ENCODE peak calls at places on chromosomes 6 and 20, in eight cellular contexts. One of them, this sample, is unnamed.

GRCh38 chr20:63064310-63064709 is 57.5 kb upstream of the BHLHE23 start:
- DNase-seq in suprapubic skin: peak
- DNase-seq in K562: no peak
- DNase-seq in SK-N-SH: no peak
- DNase-seq in HepG2: no peak
- DNase-seq in stomach: no peak
- DNase-seq in GM12878: no peak
- DNase-seq in H1: peak
- DNase-seq in this sample: no peak

GRCh38 chr6:154555075-154555677 is 44.7 kb upstream of the CNKSR3 start:
- DNase-seq in suprapubic skin: no peak
- DNase-seq in K562: no peak
- DNase-seq in SK-N-SH: peak
- DNase-seq in HepG2: no peak
- DNase-seq in stomach: no peak
- DNase-seq in GM12878: no peak
- DNase-seq in H1: no peak
- DNase-seq in this sample: peak

GRCh38 chr6:16961577-16961976 is 140.3 kb upstream of the STMND1 start:
- DNase-seq in suprapubic skin: no peak
- DNase-seq in K562: no peak
- DNase-seq in SK-N-SH: no peak
- DNase-seq in HepG2: no peak
- DNase-seq in stomach: no peak
- DNase-seq in GM12878: no peak
- DNase-seq in H1: no peak
- DNase-seq in this sample: no peak

GRCh38 chr20:10033905-10034304 is 882 bp upstream of the ANKEF1 start:
- DNase-seq in suprapubic skin: no peak
- DNase-seq in K562: no peak
- DNase-seq in SK-N-SH: no peak
- DNase-seq in HepG2: no peak
- DNase-seq in stomach: no peak
- DNase-seq in GM12878: no peak
- DNase-seq in H1: no peak
- DNase-seq in this sample: no peak

GRCh38 chr6:105443941-105444340 is 41.1 kb upstream of the PREP start:
- DNase-seq in suprapubic skin: no peak
- DNase-seq in K562: no peak
- DNase-seq in SK-N-SH: no peak
- DNase-seq in HepG2: peak
- DNase-seq in stomach: no peak
- DNase-seq in GM12878: no peak
- DNase-seq in H1: no peak
- DNase-seq in this sample: no peak

GRCh38 chr20:43430265-43430664 is 27.4 kb upstream of the SRSF6 start:
- DNase-seq in suprapubic skin: no peak
- DNase-seq in K562: no peak
- DNase-seq in SK-N-SH: no peak
- DNase-seq in HepG2: no peak
- DNase-seq in stomach: no peak
- DNase-seq in GM12878: no peak
- DNase-seq in H1: peak
- DNase-seq in this sample: no peak

GRCh38 chr20:47744803-47745202 is 40.5 kb downstream of the SULF2 start:
- DNase-seq in suprapubic skin: no peak
- DNase-seq in K562: no peak
- DNase-seq in SK-N-SH: no peak
- DNase-seq in HepG2: no peak
- DNase-seq in stomach: no peak
- DNase-seq in GM12878: no peak
- DNase-seq in H1: no peak
- DNase-seq in this sample: no peak

GRCh38 chr20:4708856-4709255 is 12.9 kb upstream of the PRND start:
- DNase-seq in suprapubic skin: no peak
- DNase-seq in K562: no peak
- DNase-seq in SK-N-SH: no peak
- DNase-seq in HepG2: no peak
- DNase-seq in stomach: no peak
- DNase-seq in GM12878: no peak
- DNase-seq in H1: no peak
- DNase-seq in this sample: no peak

GRCh38 chr6:70307008-70307407 is 4.1 kb upstream of the COL9A1 start:
- DNase-seq in suprapubic skin: no peak
- DNase-seq in K562: no peak
- DNase-seq in SK-N-SH: no peak
- DNase-seq in HepG2: no peak
- DNase-seq in stomach: no peak
- DNase-seq in GM12878: no peak
- DNase-seq in H1: no peak
- DNase-seq in this sample: no peak
- TF ChIP-seq EP300 in suprapubic skin: no peak
- TF ChIP-seq EP300 in K562: no peak
- TF ChIP-seq EP300 in SK-N-SH: no peak
- TF ChIP-seq EP300 in HepG2: no peak
- TF ChIP-seq EP300 in stomach: no peak
- TF ChIP-seq EP300 in GM12878: no peak
- TF ChIP-seq EP300 in H1: no peak
- TF ChIP-seq EP300 in this sample: no peak

DNA sequence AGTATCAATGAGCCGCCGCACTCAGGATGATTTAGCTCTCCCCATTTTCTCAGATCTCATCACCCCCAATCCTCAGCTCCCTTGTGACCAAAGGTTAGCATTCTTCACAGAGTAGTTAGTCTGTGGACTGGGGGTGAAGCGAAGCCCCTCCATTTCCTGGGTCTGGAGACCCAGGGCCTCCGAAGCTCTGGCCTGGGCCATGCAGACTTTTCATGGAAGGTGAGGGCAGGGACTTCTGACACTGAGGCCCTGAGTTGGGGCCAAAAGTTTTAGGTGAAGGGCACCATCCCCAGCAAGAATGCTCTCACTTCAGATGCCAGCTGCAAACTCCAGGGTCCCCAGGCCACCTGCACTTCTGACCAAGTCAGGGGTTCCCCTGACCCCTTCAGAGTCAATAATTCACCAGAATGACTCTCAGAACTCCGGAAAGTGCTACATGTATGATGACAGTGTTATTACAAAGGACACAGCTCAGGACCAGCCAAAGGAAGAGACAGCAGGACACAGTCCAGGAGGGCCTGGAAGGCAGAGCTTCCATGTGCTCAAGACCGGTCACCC is 65.7 kb upstream of the DUSP22 start:
- DNase-seq in suprapubic skin: no peak
- DNase-seq in K562: no peak
- DNase-seq in SK-N-SH: no peak
- DNase-seq in HepG2: no peak
- DNase-seq in stomach: no peak
- DNase-seq in GM12878: peak
- DNase-seq in H1: no peak
- DNase-seq in this sample: no peak
- TF ChIP-seq POLR2AphosphoS5 in suprapubic skin: no peak
- TF ChIP-seq POLR2AphosphoS5 in K562: no peak
- TF ChIP-seq POLR2AphosphoS5 in SK-N-SH: no peak
- TF ChIP-seq POLR2AphosphoS5 in HepG2: no peak
- TF ChIP-seq POLR2AphosphoS5 in stomach: no peak
- TF ChIP-seq POLR2AphosphoS5 in GM12878: no peak
- TF ChIP-seq POLR2AphosphoS5 in H1: no peak
- TF ChIP-seq POLR2AphosphoS5 in this sample: no peak

GRCh38 chr6:82954351-82954750 is 111.3 kb downstream of the UBE3D start:
- DNase-seq in suprapubic skin: no peak
- DNase-seq in K562: no peak
- DNase-seq in SK-N-SH: no peak
- DNase-seq in HepG2: no peak
- DNase-seq in stomach: no peak
- DNase-seq in GM12878: no peak
- DNase-seq in H1: no peak
- DNase-seq in this sample: no peak
- H3K27ac ChIP-seq in suprapubic skin: no peak
- H3K27ac ChIP-seq in K562: no peak
- H3K27ac ChIP-seq in SK-N-SH: no peak
- H3K27ac ChIP-seq in HepG2: no peak
- H3K27ac ChIP-seq in stomach: no peak
- H3K27ac ChIP-seq in GM12878: no peak
- H3K27ac ChIP-seq in H1: no peak
- H3K27ac ChIP-seq in this sample: no peak

GRCh38 chr6:112298816-112299281 is 44.5 kb upstream of the LAMA4 start:
- DNase-seq in suprapubic skin: no peak
- DNase-seq in K562: no peak
- DNase-seq in SK-N-SH: no peak
- DNase-seq in HepG2: no peak
- DNase-seq in stomach: no peak
- DNase-seq in GM12878: no peak
- DNase-seq in H1: no peak
- DNase-seq in this sample: no peak
- TF ChIP-seq EP300 in suprapubic skin: no peak
- TF ChIP-seq EP300 in K562: no peak
- TF ChIP-seq EP300 in SK-N-SH: no peak
- TF ChIP-seq EP300 in HepG2: no peak
- TF ChIP-seq EP300 in stomach: no peak
- TF ChIP-seq EP300 in GM12878: no peak
- TF ChIP-seq EP300 in H1: no peak
- TF ChIP-seq EP300 in this sample: no peak

DNA sequence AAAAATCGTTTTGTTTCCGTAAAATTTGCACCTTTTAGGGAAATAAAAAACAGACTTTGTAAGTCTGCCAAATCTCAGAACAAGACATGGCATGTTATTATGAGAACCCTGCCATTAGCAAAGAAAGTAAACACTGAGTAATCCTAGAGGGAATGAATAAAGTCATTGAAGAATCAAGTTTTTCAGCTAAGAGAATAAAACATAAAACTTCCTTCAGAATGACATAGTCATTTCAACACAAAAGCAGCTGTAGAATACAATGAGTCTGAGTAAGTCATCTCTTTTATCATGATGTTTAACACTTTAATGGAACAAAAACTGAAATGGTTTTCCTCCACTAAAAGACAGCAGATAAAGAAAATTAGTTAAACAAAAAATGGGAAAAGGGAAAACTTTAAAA is 10.3 kb upstream of the DST start:
- DNase-seq in suprapubic skin: no peak
- DNase-seq in K562: no peak
- DNase-seq in SK-N-SH: no peak
- DNase-seq in HepG2: peak
- DNase-seq in stomach: no peak
- DNase-seq in GM12878: no peak
- DNase-seq in H1: no peak
- DNase-seq in this sample: no peak
- TF ChIP-seq POLR2AphosphoS5 in suprapubic skin: no peak
- TF ChIP-seq POLR2AphosphoS5 in K562: no peak
- TF ChIP-seq POLR2AphosphoS5 in SK-N-SH: no peak
- TF ChIP-seq POLR2AphosphoS5 in HepG2: no peak
- TF ChIP-seq POLR2AphosphoS5 in stomach: no peak
- TF ChIP-seq POLR2AphosphoS5 in GM12878: no peak
- TF ChIP-seq POLR2AphosphoS5 in H1: no peak
- TF ChIP-seq POLR2AphosphoS5 in this sample: no peak

GRCh38 chr6:6742535-6742934 is 154.0 kb downstream of the LY86 start:
- DNase-seq in suprapubic skin: no peak
- DNase-seq in K562: no peak
- DNase-seq in SK-N-SH: no peak
- DNase-seq in HepG2: no peak
- DNase-seq in stomach: no peak
- DNase-seq in GM12878: no peak
- DNase-seq in H1: no peak
- DNase-seq in this sample: no peak

GRCh38 chr6:6738108-6738507 is 149.6 kb downstream of the LY86 start:
- DNase-seq in suprapubic skin: no peak
- DNase-seq in K562: no peak
- DNase-seq in SK-N-SH: no peak
- DNase-seq in HepG2: no peak
- DNase-seq in stomach: no peak
- DNase-seq in GM12878: no peak
- DNase-seq in H1: no peak
- DNase-seq in this sample: no peak

GRCh38 chr6:6741264-6741663 is 152.7 kb downstream of the LY86 start:
- DNase-seq in suprapubic skin: no peak
- DNase-seq in K562: no peak
- DNase-seq in SK-N-SH: no peak
- DNase-seq in HepG2: no peak
- DNase-seq in stomach: no peak
- DNase-seq in GM12878: no peak
- DNase-seq in H1: no peak
- DNase-seq in this sample: no peak

GRCh38 chr6:6738922-6739717 is 150.6 kb downstream of the LY86 start:
- DNase-seq in suprapubic skin: no peak
- DNase-seq in K562: no peak
- DNase-seq in SK-N-SH: no peak
- DNase-seq in HepG2: no peak
- DNase-seq in stomach: no peak
- DNase-seq in GM12878: no peak
- DNase-seq in H1: no peak
- DNase-seq in this sample: no peak

GRCh38 chr6:6740595-6740994 is 152.1 kb downstream of the LY86 start:
- DNase-seq in suprapubic skin: no peak
- DNase-seq in K562: no peak
- DNase-seq in SK-N-SH: no peak
- DNase-seq in HepG2: no peak
- DNase-seq in stomach: no peak
- DNase-seq in GM12878: no peak
- DNase-seq in H1: no peak
- DNase-seq in this sample: no peak
- H3K27ac ChIP-seq in suprapubic skin: no peak
- H3K27ac ChIP-seq in K562: no peak
- H3K27ac ChIP-seq in SK-N-SH: no peak
- H3K27ac ChIP-seq in HepG2: no peak
- H3K27ac ChIP-seq in stomach: no peak
- H3K27ac ChIP-seq in GM12878: no peak
- H3K27ac ChIP-seq in H1: no peak
- H3K27ac ChIP-seq in this sample: no peak